ENCODE peak calls at places on chromosomes 16 and 17, in four cellular contexts. E, H, Y and M are unnamed samples.

GRCh38 chr16:2969545-2970521 is 685 bp downstream of the PAQR4 start:
- DNase-seq in E (peak; percentile 85), H (no peak), Y (peak; percentile 66), M (peak; percentile 75)

GRCh38 chr17:20206591-20206990 is 197.4 kb downstream of the SPECC1 start:
- DNase-seq in Y (no peak), E (no peak), H (no peak), M (no peak)

GRCh38 chr16:23505942-23506605 is 4.2 kb downstream of the GGA2 start:
- DNase-seq in Y (no peak), H (no peak), E (no peak), M (no peak)

GRCh38 chr16:80231888-80232287 is 308.9 kb upstream of the DYNLRB2 start:
- DNase-seq in Y (peak; percentile 48), E (no peak), H (peak; percentile 39), M (no peak)

GRCh38 chr17:44314869-44315661 is 6.7 kb downstream of the RUNDC3A start:
- DNase-seq in E (peak; percentile 76), Y (no peak), H (no peak), M (peak; percentile 53)

GRCh38 chr16:72990003-72990521 is 57.9 kb downstream of the ZFHX3 start:
- DNase-seq in E (no peak), H (no peak), Y (no peak), M (no peak)

GRCh38 chr16:85947511-85948509 is 48.8 kb downstream of the IRF8 start:
- DNase-seq in H (peak; percentile 90), E (no peak), Y (no peak), M (no peak)

GRCh38 chr16:878886-879285 is 78.4 kb upstream of the GNG13 start:
- DNase-seq in E (no peak), Y (no peak), H (no peak), M (no peak)

GRCh38 chr17:67891481-67892119 is 66.3 kb downstream of the BPTF start:
- DNase-seq in E (no peak), H (no peak), Y (no peak), M (peak; percentile 25)

GRCh38 chr17:49843774-49844350 is 4.0 kb downstream of the TAC4 start:
- DNase-seq in Y (no peak), E (peak; percentile 72), H (no peak), M (peak; percentile 63)

GRCh38 chr17:30992551-30992950 is 21.7 kb downstream of the RNF135 start:
- DNase-seq in E (no peak), Y (no peak), H (no peak), M (no peak)

GRCh38 chr16:29962344-29962994 is 590 bp downstream of the TMEM219 start:
- DNase-seq in H (no peak), E (no peak), Y (peak; percentile 33), M (peak; percentile 7)

GRCh38 chr16:79571753-79572544 is 28.6 kb downstream of the MAF start:
- DNase-seq in H (no peak), Y (no peak), E (peak; percentile 32), M (no peak)

GRCh38 chr16:75559564-75560372 is 3.7 kb upstream of the TMEM231 start:
- DNase-seq in Y (no peak), H (no peak), E (no peak), M (peak; percentile 79)

GRCh38 chr16:72985148-72985882 is 62.6 kb downstream of the ZFHX3 start:
- DNase-seq in E (no peak), Y (no peak), H (no peak), M (no peak)

GRCh38 chr17:44115585-44116415 is 7.6 kb downstream of the HDAC5 start:
- DNase-seq in H (no peak), E (peak; percentile 70), Y (no peak), M (peak; percentile 71)

GRCh38 chr16:14600164-14600563 is 29.9 kb downstream of the PARN start:
- DNase-seq in Y (peak; percentile 23), E (no peak), H (no peak), M (peak; percentile 15)

GRCh38 chr16:25692734-25693508 is 1.2 kb downstream of the HS3ST4 start:
- DNase-seq in Y (no peak), H (no peak), E (peak; percentile 54), M (no peak)

GRCh38 chr16:72837846-72838661 is 209.9 kb downstream of the ZFHX3 start:
- DNase-seq in H (no peak), E (no peak), Y (no peak), M (no peak)

GRCh38 chr16:54425068-54425467 is 138.5 kb upstream of the IRX3 start:
- DNase-seq in H (no peak), Y (no peak), E (no peak), M (no peak)

GRCh38 chr16:60776311-60776710 is 1259.9 kb downstream of the CDH8 start:
- DNase-seq in E (no peak), Y (no peak), H (no peak), M (no peak)

GRCh38 chr17:3827124-3827773 is 18.8 kb downstream of the NCBP3 start:
- DNase-seq in H (no peak), E (peak; percentile 79), Y (peak; percentile 79), M (peak; percentile 39)

GRCh38 chr17:63275968-63276349 is 170.1 kb downstream of the CYB561 start:
- DNase-seq in E (no peak), H (no peak), Y (no peak), M (no peak)

GRCh38 chr16:21227886-21228285 is 5.6 kb upstream of the ANKS4B start:
- DNase-seq in H (no peak), Y (no peak), E (no peak), M (no peak)

DNA sequence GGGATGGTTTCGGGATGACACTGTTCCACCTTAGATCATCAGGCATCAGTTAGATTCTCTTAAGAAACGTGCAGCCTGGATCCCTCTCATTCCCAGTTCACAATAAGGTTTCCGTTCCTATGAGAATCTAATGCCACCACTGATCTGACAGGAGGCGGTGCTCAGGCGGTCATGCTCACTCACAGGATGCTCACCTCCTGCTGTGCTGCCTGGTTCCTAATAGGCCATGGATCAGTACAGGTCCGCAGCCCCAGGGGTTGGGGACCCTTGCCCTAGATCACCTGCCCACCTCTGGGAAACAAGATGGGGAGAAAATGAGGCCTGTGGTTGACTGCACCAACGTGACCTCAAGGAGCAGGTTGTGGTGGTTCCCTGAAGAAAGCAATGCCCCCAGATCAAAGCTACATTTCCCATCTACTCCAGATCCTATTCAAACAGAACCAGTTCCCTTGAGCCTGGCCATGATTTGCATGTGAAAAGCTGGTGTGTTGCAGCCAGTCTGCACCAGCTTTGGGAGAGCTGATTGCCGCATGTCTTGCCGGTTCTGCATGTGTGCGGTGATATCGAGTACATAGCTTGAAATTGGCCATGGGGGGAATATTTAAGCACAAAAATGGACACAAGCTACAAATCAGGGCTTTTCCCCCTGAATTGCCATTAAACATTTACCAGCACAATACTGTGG is 183.2 kb upstream of the HSBP1 start:
- DNase-seq in E (peak; percentile 25), Y (no peak), H (no peak), M (no peak)
- TF ChIP-seq ETV6 in E (no peak), Y (no peak), H (no peak), M (no peak)

GRCh38 chr17:57456622-57457021 is 200.3 kb downstream of the MSI2 start:
- DNase-seq in E (no peak), H (no peak), Y (no peak), M (no peak)

GRCh38 chr17:57461082-57461481 is 204.8 kb downstream of the MSI2 start:
- DNase-seq in E (no peak), H (no peak), Y (no peak), M (no peak)

GRCh38 chr17:57459286-57459915 is 203.1 kb downstream of the MSI2 start:
- DNase-seq in Y (peak; percentile 100), H (no peak), E (no peak), M (peak; percentile 56)

GRCh38 chr17:57457188-57457587 is 200.9 kb downstream of the MSI2 start:
- DNase-seq in H (no peak), E (no peak), Y (no peak), M (no peak)

GRCh38 chr17:57458718-57459285 is 202.5 kb downstream of the MSI2 start:
- DNase-seq in H (no peak), E (no peak), Y (no peak), M (no peak)
- TF ChIP-seq ETV6 in H (no peak), E (no peak), Y (no peak), M (no peak)

GRCh38 chr17:75875940-75876189 is 2.5 kb downstream of the TRIM47 start:
- DNase-seq in Y (no peak), E (no peak), H (no peak), M (no peak)

GRCh38 chr17:75876938-75877751 is 1.2 kb downstream of the TRIM47 start:
- DNase-seq in E (no peak), Y (peak; percentile 74), H (no peak), M (no peak)

GRCh38 chr17:75877752-75878173 is 618 bp downstream of the TRIM47 start:
- DNase-seq in E (peak; percentile 81), H (no peak), Y (peak; percentile 68), M (no peak)

GRCh38 chr17:75875182-75875939 is 3.0 kb downstream of the TRIM47 start:
- DNase-seq in E (no peak), H (no peak), Y (no peak), M (no peak)

GRCh38 chr17:75876190-75876937 is 2.0 kb downstream of the TRIM47 start:
- DNase-seq in Y (peak; percentile 97), E (peak; percentile 71), H (no peak), M (no peak)
- TF ChIP-seq ETV6 in Y (no peak), E (no peak), H (no peak), M (no peak)

GRCh38 chr17:17466511-17466910 is 10.3 kb upstream of the MED9 start:
- DNase-seq in H (no peak), Y (no peak), E (no peak), M (no peak)

GRCh38 chr17:17468217-17469010 is 8.4 kb upstream of the MED9 start:
- DNase-seq in E (no peak), Y (no peak), H (no peak), M (no peak)

GRCh38 chr17:17469358-17469757 is 7.4 kb upstream of the MED9 start:
- DNase-seq in H (no peak), Y (no peak), E (no peak), M (no peak)

GRCh38 chr17:17467021-17467420 is 9.8 kb upstream of the MED9 start:
- DNase-seq in E (no peak), Y (no peak), H (no peak), M (no peak)

GRCh38 chr17:17467720-17468119 is 9.1 kb upstream of the MED9 start:
- DNase-seq in H (no peak), Y (no peak), E (no peak), M (no peak)
- TF ChIP-seq ETV6 in H (no peak), Y (no peak), E (no peak), M (no peak)